ENCODE peak calls at places on chromosomes 4 and X, in eight cellular contexts. V is osteoblast; H is A549; W is SK-N-SH; C is effector memory CD4-positive, alpha-beta T cell; A is PC-3; U is testis; Z is colonic mucosa. F is an unnamed sample.

GRCh38 chr4:87109945-87110344 is 110.5 kb downstream of the KLHL8 start:
- DNase-seq in Z (no peak), A (no peak), U (no peak), H (no peak), W (no peak), C (no peak), V (no peak), F (no peak)

GRCh38 chr4:153622778-153623240 is 61.3 kb upstream of the TLR2 start:
- DNase-seq in Z (no peak), W (no peak), H (no peak), A (no peak), C (no peak), U (no peak), V (no peak), F (no peak)

GRCh38 chr4:184815046-184815877 is 10.5 kb downstream of the ACSL1 start:
- DNase-seq in C (no peak), V (peak), H (peak), Z (peak), U (peak), W (peak), A (peak), F (peak)

GRCh38 chr4:159398236-159398638 is 295.4 kb downstream of the RAPGEF2 start:
- DNase-seq in A (no peak), C (no peak), V (no peak), H (no peak), W (no peak), Z (no peak), U (no peak), F (no peak)

GRCh38 chr4:97923096-97923495 is 220.2 kb downstream of the STPG2 start:
- DNase-seq in H (no peak), W (no peak), Z (no peak), V (no peak), C (no peak), U (no peak), A (no peak), F (no peak)

GRCh38 chr4:135267148-135267878 is 1065.7 kb upstream of the PABPC4L start:
- DNase-seq in V (no peak), U (no peak), H (no peak), A (no peak), W (no peak), Z (no peak), C (no peak), F (no peak)

GRCh38 chr4:4488405-4489404 is 53.1 kb downstream of the STX18 start:
- DNase-seq in Z (peak), H (peak), W (peak), V (peak), C (peak), A (peak), U (peak), F (peak)

GRCh38 chrX:69387559-69388487 is 116.3 kb upstream of the NALF2 start:
- DNase-seq in C (no peak), H (peak), A (peak), V (peak), U (peak), W (peak), Z (peak), F (peak)

GRCh38 chrX:116204947-116205346 is 34.4 kb downstream of the AGTR2 start:
- DNase-seq in W (peak), C (no peak), H (peak), A (peak), V (peak), U (no peak), Z (no peak), F (peak)

GRCh38 chr4:24209131-24209530 is 319.3 kb upstream of the PPARGC1A start:
- DNase-seq in U (no peak), C (no peak), V (no peak), W (no peak), Z (no peak), H (no peak), A (no peak), F (no peak)

GRCh38 chr4:32261196-32261595 is 1541.0 kb downstream of the PCDH7 start:
- DNase-seq in W (no peak), C (no peak), A (no peak), U (no peak), Z (no peak), H (no peak), V (no peak), F (no peak)

GRCh38 chr4:185246453-185246852 is 37.1 kb downstream of the SNX25 start:
- DNase-seq in Z (no peak), A (no peak), V (no peak), U (no peak), C (no peak), W (no peak), H (no peak), F (no peak)

GRCh38 chrX:105552395-105552794 is 269.9 kb upstream of the NRK start:
- DNase-seq in H (no peak), U (no peak), V (peak), C (no peak), W (no peak), A (peak), Z (no peak), F (no peak)

GRCh38 chr4:14743601-14744000 is 258.7 kb upstream of the CPEB2 start:
- DNase-seq in V (peak), H (no peak), U (no peak), A (no peak), W (no peak), Z (no peak), C (no peak), F (peak)

GRCh38 chr4:100294356-100294755 is 104.1 kb upstream of the DDIT4L start:
- DNase-seq in C (no peak), Z (no peak), W (no peak), A (no peak), H (no peak), U (no peak), V (no peak), F (no peak)

GRCh38 chr4:75702919-75703411 is 21.4 kb upstream of the USO1 start:
- DNase-seq in A (no peak), U (no peak), W (peak), C (no peak), Z (peak), V (no peak), H (no peak), F (no peak)

GRCh38 chr4:108372678-108373077 is 203.9 kb upstream of the LEF1 start:
- DNase-seq in Z (no peak), A (no peak), H (no peak), U (no peak), C (no peak), V (no peak), W (no peak), F (no peak)

GRCh38 chr4:119081943-119082342 is 53.7 kb upstream of the MYOZ2 start:
- DNase-seq in H (no peak), U (no peak), A (no peak), C (no peak), W (no peak), Z (no peak), V (no peak), F (no peak)

GRCh38 chrX:134418317-134419113 is 41.5 kb upstream of the HPRT1 start:
- DNase-seq in C (no peak), A (no peak), V (no peak), U (peak), Z (peak), H (no peak), W (no peak), F (no peak)

GRCh38 chr4:185222598-185222997 is 13.2 kb downstream of the SNX25 start:
- DNase-seq in Z (no peak), U (no peak), C (no peak), V (peak), W (no peak), H (no peak), A (no peak), F (no peak)

GRCh38 chrX:110026099-110026844 is 23.4 kb downstream of the TMEM164 start:
- DNase-seq in V (no peak), Z (peak), C (no peak), W (no peak), H (no peak), U (no peak), A (peak), F (no peak)

GRCh38 chrX:13721371-13721770 is 13.0 kb downstream of the TRAPPC2 start:
- DNase-seq in A (peak), W (no peak), Z (no peak), V (no peak), U (no peak), C (no peak), H (no peak), F (no peak)
- H3K27ac ChIP-seq in A (peak), W (no peak), Z (no peak), V (peak), U (no peak), C (no peak), H (no peak), F (no peak)

DNA sequence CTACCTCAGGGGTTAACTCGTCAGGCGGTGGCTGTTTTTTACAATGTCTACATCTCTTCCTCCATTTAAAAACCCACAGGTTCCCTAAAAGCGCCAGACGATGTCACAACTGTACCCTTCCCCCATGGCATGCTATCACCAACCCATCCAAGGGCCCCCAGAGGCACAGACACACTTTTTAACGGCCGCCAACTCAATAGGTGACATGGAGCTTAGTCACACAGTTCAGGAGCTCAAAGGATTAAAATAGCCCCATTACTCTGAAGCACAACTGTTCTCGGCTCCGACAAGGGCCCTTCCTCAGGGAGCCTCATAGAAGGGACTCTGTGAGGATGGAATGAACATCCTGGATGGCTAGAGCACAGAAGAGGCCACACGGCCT is 12.4 kb downstream of the SH3KBP1 start:
- DNase-seq in U (no peak), C (no peak), Z (no peak), A (peak), W (no peak), H (no peak), V (no peak), F (no peak)
- H3K4me3 ChIP-seq in U (no peak), C (no peak), Z (no peak), A (peak), W (no peak), H (no peak), V (no peak), F (no peak)

DNA sequence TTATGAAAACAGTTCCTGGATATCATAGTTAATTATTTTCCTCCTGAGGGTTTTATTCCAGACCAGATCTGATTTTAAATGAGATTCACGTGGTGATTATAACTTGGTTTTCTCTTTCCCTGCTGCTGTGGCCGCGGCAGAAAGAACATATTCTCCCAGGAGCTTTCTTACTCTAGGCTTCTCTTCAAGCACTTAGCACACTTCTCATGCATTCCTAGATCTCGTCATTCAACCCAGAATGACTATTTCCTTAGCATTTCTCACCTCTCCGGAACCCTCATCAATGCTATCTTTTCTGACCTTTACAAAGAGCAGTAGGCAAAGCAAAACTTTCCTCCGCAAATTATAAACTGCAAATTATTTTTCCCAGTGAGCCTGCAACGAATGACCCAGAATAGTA is 122.9 kb downstream of the GPAT3 start:
- DNase-seq in Z (no peak), H (no peak), A (no peak), U (no peak), C (no peak), V (no peak), W (no peak), F (peak)
- H3K27ac ChIP-seq in Z (no peak), H (no peak), A (no peak), U (no peak), C (no peak), V (no peak), W (no peak), F (no peak)

DNA sequence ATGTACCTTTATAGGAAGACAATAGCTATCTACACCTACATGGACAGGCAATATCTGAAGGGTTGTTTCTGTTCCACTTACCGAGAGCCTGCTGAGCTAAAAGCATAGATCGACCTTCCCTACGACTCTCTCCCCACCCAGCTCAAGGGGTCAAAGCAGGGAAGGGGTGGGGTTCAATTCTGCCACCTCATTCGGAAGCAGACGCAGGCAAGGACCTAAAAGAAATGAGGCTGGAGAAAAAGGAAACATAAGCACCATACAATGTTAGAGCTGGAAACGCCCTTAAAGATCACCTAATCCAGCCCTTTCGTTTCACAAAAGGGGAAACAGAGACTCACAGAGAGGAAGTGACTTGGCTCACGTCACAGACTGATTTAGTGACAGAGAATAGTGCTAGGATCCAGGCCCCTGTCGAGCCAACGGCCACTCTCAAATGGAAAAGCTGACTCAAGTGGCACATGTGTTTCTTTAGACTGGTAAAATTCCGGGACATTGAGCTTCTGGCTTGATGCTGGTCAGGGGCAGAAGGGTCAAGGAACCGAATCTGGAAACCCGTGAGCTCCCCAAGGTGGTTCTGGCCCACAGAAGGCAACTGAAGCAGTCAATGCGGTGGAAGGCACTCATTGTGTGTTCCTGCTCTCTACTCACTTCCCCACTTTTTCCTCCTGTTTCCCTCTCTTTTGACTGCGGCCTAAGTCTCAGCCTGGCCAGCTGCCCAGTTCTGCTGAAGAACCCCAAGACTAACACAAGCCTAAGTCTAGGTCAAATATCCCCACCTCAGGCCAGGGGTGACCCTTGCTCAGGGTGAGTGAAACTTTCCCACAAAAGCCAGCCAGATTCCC is 7.5 kb downstream of the SEPTIN6 start:
- DNase-seq in H (no peak), C (no peak), A (no peak), U (no peak), V (no peak), Z (no peak), W (no peak), F (no peak)
- H3K4me3 ChIP-seq in H (no peak), C (peak), A (no peak), U (no peak), V (no peak), Z (no peak), W (no peak), F (no peak)

GRCh38 chr4:164648151-164648848 is 105.6 kb upstream of the SMIM31 start:
- DNase-seq in V (peak), C (no peak), Z (no peak), W (no peak), H (no peak), A (peak), U (no peak), F (peak)

DNA sequence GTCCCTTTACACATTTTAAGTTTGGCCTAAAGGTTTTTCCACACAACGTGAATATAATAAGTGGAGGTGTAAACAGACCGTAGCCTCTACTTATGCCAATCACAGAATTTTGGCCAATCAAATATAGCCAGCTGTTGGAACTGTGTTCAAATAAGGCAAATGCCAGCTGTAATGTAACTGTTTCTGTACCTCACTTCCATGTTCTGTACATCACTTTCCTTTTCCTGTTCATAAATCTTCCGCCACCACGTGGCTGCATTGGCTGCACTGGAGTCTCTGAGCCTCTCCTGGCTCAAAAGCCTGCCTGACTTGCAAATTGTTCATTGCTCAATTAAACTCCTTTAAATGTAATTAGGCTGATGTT is 105.1 kb upstream of the SMIM31 start:
- DNase-seq in Z (no peak), V (no peak), C (no peak), A (no peak), U (no peak), W (no peak), H (no peak), F (no peak)
- H3K27ac ChIP-seq in Z (no peak), V (peak), C (no peak), A (peak), U (no peak), W (no peak), H (no peak), F (no peak)

DNA sequence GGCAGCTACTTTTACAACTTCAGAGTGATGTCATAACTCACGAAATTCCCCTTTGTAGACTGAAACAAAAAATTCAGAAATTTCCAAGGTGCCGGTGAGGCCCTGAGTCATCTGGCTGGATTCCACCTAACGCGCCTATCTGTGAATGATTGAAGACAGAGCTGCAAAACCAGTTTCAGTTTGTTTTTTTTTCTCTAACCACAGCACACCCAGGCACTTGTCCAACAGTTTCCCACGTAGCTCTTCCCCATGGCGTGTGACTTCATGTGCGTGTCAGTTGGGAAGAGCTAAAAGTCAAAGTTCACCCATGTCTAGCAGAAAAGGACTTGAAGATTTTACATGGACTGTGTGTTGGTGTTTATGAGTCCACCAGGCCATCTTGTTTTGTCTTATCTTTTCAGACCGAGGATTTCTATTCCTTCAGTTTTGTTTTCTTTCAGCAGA is 16.3 kb downstream of the TCEANC start:
- DNase-seq in A (peak), W (no peak), Z (peak), V (peak), H (peak), C (peak), U (peak), F (peak)
- H3K4me3 ChIP-seq in A (no peak), W (peak), Z (no peak), V (no peak), H (peak), C (no peak), U (no peak), F (no peak)

F was measured in brain microvascular endothelial cell.